ENCODE peak calls at places on chromosomes 6 and 20, in nine cellular contexts. One of them, this sample, is unnamed.

GRCh38 chr20:35238746-35239145 is 12.3 kb downstream of the MMP24 start:
- DNase-seq in left cardiac atrium: no peak
- DNase-seq in GM19239: no peak
- DNase-seq in PC-9: no peak
- DNase-seq in activated CD4-positive, alpha-beta T cell treated with anti-CD3 and anti-CD28 coated beads, Interleukin-2, amount 10 ng/mL, durations not matched to agents 7 days and 5 days: no peak
- DNase-seq in stimulated activated CD8-positive, alpha-beta memory T cell treated with anti-CD3 and anti-CD28 coated beads, Interleukin-12 subunit alpha, Interleukin-12 subunit beta, amount 100 ng/mL, for 1 hour: no peak
- DNase-seq in EL: no peak
- DNase-seq in AG08396: no peak
- DNase-seq in activated gamma-delta T cell treated with Interleukin-2 at 50 U/mL for 16 hours: no peak
- DNase-seq in this sample: no peak

GRCh38 chr6:16206595-16207037 is 31.8 kb upstream of the GMPR start:
- DNase-seq in left cardiac atrium: no peak
- DNase-seq in GM19239: peak
- DNase-seq in PC-9: peak
- DNase-seq in activated CD4-positive, alpha-beta T cell treated with anti-CD3 and anti-CD28 coated beads, Interleukin-2, amount 10 ng/mL, durations not matched to agents 7 days and 5 days: peak
- DNase-seq in stimulated activated CD8-positive, alpha-beta memory T cell treated with anti-CD3 and anti-CD28 coated beads, Interleukin-12 subunit alpha, Interleukin-12 subunit beta, amount 100 ng/mL, for 1 hour: peak
- DNase-seq in EL: peak
- DNase-seq in AG08396: peak
- DNase-seq in activated gamma-delta T cell treated with Interleukin-2 at 50 U/mL for 16 hours: peak
- DNase-seq in this sample: no peak

GRCh38 chr20:64064145-64064698 is 1.2 kb downstream of the TCEA2 start:
- DNase-seq in left cardiac atrium: peak
- DNase-seq in GM19239: no peak
- DNase-seq in PC-9: peak
- DNase-seq in activated CD4-positive, alpha-beta T cell treated with anti-CD3 and anti-CD28 coated beads, Interleukin-2, amount 10 ng/mL, durations not matched to agents 7 days and 5 days: no peak
- DNase-seq in stimulated activated CD8-positive, alpha-beta memory T cell treated with anti-CD3 and anti-CD28 coated beads, Interleukin-12 subunit alpha, Interleukin-12 subunit beta, amount 100 ng/mL, for 1 hour: no peak
- DNase-seq in EL: peak
- DNase-seq in AG08396: peak
- DNase-seq in activated gamma-delta T cell treated with Interleukin-2 at 50 U/mL for 16 hours: no peak
- DNase-seq in this sample: no peak

GRCh38 chr6:144334150-144334708 is 49.1 kb downstream of the UTRN start:
- DNase-seq in left cardiac atrium: no peak
- DNase-seq in GM19239: no peak
- DNase-seq in PC-9: no peak
- DNase-seq in activated CD4-positive, alpha-beta T cell treated with anti-CD3 and anti-CD28 coated beads, Interleukin-2, amount 10 ng/mL, durations not matched to agents 7 days and 5 days: peak
- DNase-seq in stimulated activated CD8-positive, alpha-beta memory T cell treated with anti-CD3 and anti-CD28 coated beads, Interleukin-12 subunit alpha, Interleukin-12 subunit beta, amount 100 ng/mL, for 1 hour: peak
- DNase-seq in EL: no peak
- DNase-seq in AG08396: no peak
- DNase-seq in activated gamma-delta T cell treated with Interleukin-2 at 50 U/mL for 16 hours: peak
- DNase-seq in this sample: peak

GRCh38 chr6:24477070-24477469 is 12.3 kb downstream of the GPLD1 start:
- DNase-seq in left cardiac atrium: no peak
- DNase-seq in GM19239: no peak
- DNase-seq in PC-9: no peak
- DNase-seq in activated CD4-positive, alpha-beta T cell treated with anti-CD3 and anti-CD28 coated beads, Interleukin-2, amount 10 ng/mL, durations not matched to agents 7 days and 5 days: no peak
- DNase-seq in stimulated activated CD8-positive, alpha-beta memory T cell treated with anti-CD3 and anti-CD28 coated beads, Interleukin-12 subunit alpha, Interleukin-12 subunit beta, amount 100 ng/mL, for 1 hour: no peak
- DNase-seq in EL: no peak
- DNase-seq in AG08396: no peak
- DNase-seq in activated gamma-delta T cell treated with Interleukin-2 at 50 U/mL for 16 hours: no peak
- DNase-seq in this sample: no peak

GRCh38 chr6:39076993-39077535 is 28.5 kb downstream of the GLP1R start:
- DNase-seq in left cardiac atrium: no peak
- DNase-seq in GM19239: no peak
- DNase-seq in PC-9: no peak
- DNase-seq in activated CD4-positive, alpha-beta T cell treated with anti-CD3 and anti-CD28 coated beads, Interleukin-2, amount 10 ng/mL, durations not matched to agents 7 days and 5 days: no peak
- DNase-seq in stimulated activated CD8-positive, alpha-beta memory T cell treated with anti-CD3 and anti-CD28 coated beads, Interleukin-12 subunit alpha, Interleukin-12 subunit beta, amount 100 ng/mL, for 1 hour: no peak
- DNase-seq in EL: no peak
- DNase-seq in AG08396: no peak
- DNase-seq in activated gamma-delta T cell treated with Interleukin-2 at 50 U/mL for 16 hours: no peak
- DNase-seq in this sample: no peak

GRCh38 chr6:148723484-148723883 is 23.3 kb upstream of the UST start:
- DNase-seq in left cardiac atrium: no peak
- DNase-seq in GM19239: no peak
- DNase-seq in PC-9: no peak
- DNase-seq in activated CD4-positive, alpha-beta T cell treated with anti-CD3 and anti-CD28 coated beads, Interleukin-2, amount 10 ng/mL, durations not matched to agents 7 days and 5 days: no peak
- DNase-seq in stimulated activated CD8-positive, alpha-beta memory T cell treated with anti-CD3 and anti-CD28 coated beads, Interleukin-12 subunit alpha, Interleukin-12 subunit beta, amount 100 ng/mL, for 1 hour: no peak
- DNase-seq in EL: peak
- DNase-seq in AG08396: peak
- DNase-seq in activated gamma-delta T cell treated with Interleukin-2 at 50 U/mL for 16 hours: no peak
- DNase-seq in this sample: no peak

GRCh38 chr6:5457983-5458683 is 196.8 kb downstream of the FARS2 start:
- DNase-seq in left cardiac atrium: no peak
- DNase-seq in GM19239: no peak
- DNase-seq in PC-9: peak
- DNase-seq in activated CD4-positive, alpha-beta T cell treated with anti-CD3 and anti-CD28 coated beads, Interleukin-2, amount 10 ng/mL, durations not matched to agents 7 days and 5 days: no peak
- DNase-seq in stimulated activated CD8-positive, alpha-beta memory T cell treated with anti-CD3 and anti-CD28 coated beads, Interleukin-12 subunit alpha, Interleukin-12 subunit beta, amount 100 ng/mL, for 1 hour: no peak
- DNase-seq in EL: no peak
- DNase-seq in AG08396: no peak
- DNase-seq in activated gamma-delta T cell treated with Interleukin-2 at 50 U/mL for 16 hours: no peak
- DNase-seq in this sample: no peak

GRCh38 chr6:34888441-34888820 is 589 bp upstream of the TAF11 start:
- DNase-seq in left cardiac atrium: no peak
- DNase-seq in GM19239: no peak
- DNase-seq in PC-9: no peak
- DNase-seq in activated CD4-positive, alpha-beta T cell treated with anti-CD3 and anti-CD28 coated beads, Interleukin-2, amount 10 ng/mL, durations not matched to agents 7 days and 5 days: no peak
- DNase-seq in stimulated activated CD8-positive, alpha-beta memory T cell treated with anti-CD3 and anti-CD28 coated beads, Interleukin-12 subunit alpha, Interleukin-12 subunit beta, amount 100 ng/mL, for 1 hour: no peak
- DNase-seq in EL: no peak
- DNase-seq in AG08396: no peak
- DNase-seq in activated gamma-delta T cell treated with Interleukin-2 at 50 U/mL for 16 hours: no peak
- DNase-seq in this sample: no peak

GRCh38 chr20:51797357-51798025 is 4.8 kb downstream of the SALL4 start:
- DNase-seq in left cardiac atrium: no peak
- DNase-seq in GM19239: no peak
- DNase-seq in PC-9: no peak
- DNase-seq in activated CD4-positive, alpha-beta T cell treated with anti-CD3 and anti-CD28 coated beads, Interleukin-2, amount 10 ng/mL, durations not matched to agents 7 days and 5 days: no peak
- DNase-seq in stimulated activated CD8-positive, alpha-beta memory T cell treated with anti-CD3 and anti-CD28 coated beads, Interleukin-12 subunit alpha, Interleukin-12 subunit beta, amount 100 ng/mL, for 1 hour: no peak
- DNase-seq in EL: no peak
- DNase-seq in AG08396: no peak
- DNase-seq in activated gamma-delta T cell treated with Interleukin-2 at 50 U/mL for 16 hours: no peak
- DNase-seq in this sample: no peak

GRCh38 chr6:75156186-75156878 is 49.5 kb downstream of the COL12A1 start:
- DNase-seq in left cardiac atrium: no peak
- DNase-seq in GM19239: no peak
- DNase-seq in PC-9: no peak
- DNase-seq in activated CD4-positive, alpha-beta T cell treated with anti-CD3 and anti-CD28 coated beads, Interleukin-2, amount 10 ng/mL, durations not matched to agents 7 days and 5 days: no peak
- DNase-seq in stimulated activated CD8-positive, alpha-beta memory T cell treated with anti-CD3 and anti-CD28 coated beads, Interleukin-12 subunit alpha, Interleukin-12 subunit beta, amount 100 ng/mL, for 1 hour: no peak
- DNase-seq in EL: no peak
- DNase-seq in AG08396: no peak
- DNase-seq in activated gamma-delta T cell treated with Interleukin-2 at 50 U/mL for 16 hours: no peak
- DNase-seq in this sample: no peak

GRCh38 chr6:130927305-130927704 is 100.1 kb downstream of the SMLR1 start:
- DNase-seq in left cardiac atrium: no peak
- DNase-seq in GM19239: no peak
- DNase-seq in PC-9: no peak
- DNase-seq in activated CD4-positive, alpha-beta T cell treated with anti-CD3 and anti-CD28 coated beads, Interleukin-2, amount 10 ng/mL, durations not matched to agents 7 days and 5 days: no peak
- DNase-seq in stimulated activated CD8-positive, alpha-beta memory T cell treated with anti-CD3 and anti-CD28 coated beads, Interleukin-12 subunit alpha, Interleukin-12 subunit beta, amount 100 ng/mL, for 1 hour: no peak
- DNase-seq in EL: no peak
- DNase-seq in AG08396: no peak
- DNase-seq in activated gamma-delta T cell treated with Interleukin-2 at 50 U/mL for 16 hours: no peak
- DNase-seq in this sample: no peak

GRCh38 chr6:52087498-52087999 is at the start of gene PKHD1:
- DNase-seq in left cardiac atrium: no peak
- DNase-seq in GM19239: no peak
- DNase-seq in PC-9: no peak
- DNase-seq in activated CD4-positive, alpha-beta T cell treated with anti-CD3 and anti-CD28 coated beads, Interleukin-2, amount 10 ng/mL, durations not matched to agents 7 days and 5 days: no peak
- DNase-seq in stimulated activated CD8-positive, alpha-beta memory T cell treated with anti-CD3 and anti-CD28 coated beads, Interleukin-12 subunit alpha, Interleukin-12 subunit beta, amount 100 ng/mL, for 1 hour: no peak
- DNase-seq in EL: peak
- DNase-seq in AG08396: peak
- DNase-seq in activated gamma-delta T cell treated with Interleukin-2 at 50 U/mL for 16 hours: no peak
- DNase-seq in this sample: no peak